ENCODE peak calls at places on chromosome 13, in seven cellular contexts. One of them, this sample, is unnamed.

GRCh38 chr13:95676100-95676774 is 702 bp upstream of the DNAJC3 start:
- DNase-seq in HEK293T: peak
- DNase-seq in COR-L47: peak
- DNase-seq in GOT3: no peak
- DNase-seq in ELR: peak
- DNase-seq in memory B cell: no peak
- DNase-seq in left ventricle myocardium inferior: no peak
- DNase-seq in this sample: no peak

GRCh38 chr13:90008707-90009149 is 1338.8 kb upstream of the MIR17HG start:
- DNase-seq in left ventricle myocardium inferior: no peak
- DNase-seq in ELR: peak
- DNase-seq in COR-L47: no peak
- DNase-seq in GOT3: no peak
- DNase-seq in HEK293T: no peak
- DNase-seq in memory B cell: no peak
- DNase-seq in this sample: no peak

GRCh38 chr13:94280357-94280756 is 199.1 kb downstream of the DCT start:
- DNase-seq in memory B cell: no peak
- DNase-seq in left ventricle myocardium inferior: no peak
- DNase-seq in HEK293T: no peak
- DNase-seq in ELR: peak
- DNase-seq in COR-L47: no peak
- DNase-seq in GOT3: no peak
- DNase-seq in this sample: no peak

GRCh38 chr13:50829896-50830295 is 13.6 kb downstream of the DLEU7 start:
- DNase-seq in ELR: no peak
- DNase-seq in left ventricle myocardium inferior: no peak
- DNase-seq in GOT3: no peak
- DNase-seq in memory B cell: no peak
- DNase-seq in COR-L47: no peak
- DNase-seq in HEK293T: no peak
- DNase-seq in this sample: no peak

GRCh38 chr13:109715902-109716301 is 70.5 kb downstream of the IRS2 start:
- DNase-seq in left ventricle myocardium inferior: no peak
- DNase-seq in memory B cell: no peak
- DNase-seq in COR-L47: no peak
- DNase-seq in GOT3: peak
- DNase-seq in HEK293T: no peak
- DNase-seq in ELR: peak
- DNase-seq in this sample: no peak

GRCh38 chr13:72808917-72809500 is 27.1 kb downstream of the PIBF1 start:
- DNase-seq in ELR: peak
- DNase-seq in COR-L47: peak
- DNase-seq in left ventricle myocardium inferior: no peak
- DNase-seq in memory B cell: no peak
- DNase-seq in HEK293T: peak
- DNase-seq in GOT3: no peak
- DNase-seq in this sample: no peak

GRCh38 chr13:110273254-110273653 is 33.7 kb downstream of the COL4A1 start:
- DNase-seq in ELR: no peak
- DNase-seq in HEK293T: no peak
- DNase-seq in left ventricle myocardium inferior: no peak
- DNase-seq in memory B cell: no peak
- DNase-seq in COR-L47: no peak
- DNase-seq in GOT3: no peak
- DNase-seq in this sample: no peak

GRCh38 chr13:76164290-76164689 is 528.2 kb downstream of the LMO7 start:
- DNase-seq in HEK293T: no peak
- DNase-seq in memory B cell: no peak
- DNase-seq in ELR: no peak
- DNase-seq in GOT3: no peak
- DNase-seq in COR-L47: no peak
- DNase-seq in left ventricle myocardium inferior: no peak
- DNase-seq in this sample: no peak

GRCh38 chr13:20231839-20232555 is at the start of gene GJB6:
- DNase-seq in ELR: no peak
- DNase-seq in HEK293T: no peak
- DNase-seq in GOT3: no peak
- DNase-seq in left ventricle myocardium inferior: no peak
- DNase-seq in COR-L47: peak
- DNase-seq in memory B cell: no peak
- DNase-seq in this sample: no peak

GRCh38 chr13:28097503-28097902 is 2.9 kb downstream of the FLT3 start:
- DNase-seq in GOT3: no peak
- DNase-seq in memory B cell: no peak
- DNase-seq in HEK293T: no peak
- DNase-seq in ELR: peak
- DNase-seq in left ventricle myocardium inferior: no peak
- DNase-seq in COR-L47: no peak
- DNase-seq in this sample: no peak

GRCh38 chr13:110306340-110306959 is 507 bp downstream of the COL4A1 start:
- DNase-seq in ELR: peak
- DNase-seq in left ventricle myocardium inferior: no peak
- DNase-seq in memory B cell: no peak
- DNase-seq in HEK293T: no peak
- DNase-seq in GOT3: no peak
- DNase-seq in COR-L47: no peak
- DNase-seq in this sample: no peak

GRCh38 chr13:32314968-32315254 is 252 bp downstream of the ZAR1L start:
- DNase-seq in GOT3: no peak
- DNase-seq in ELR: peak
- DNase-seq in memory B cell: no peak
- DNase-seq in HEK293T: peak
- DNase-seq in COR-L47: peak
- DNase-seq in left ventricle myocardium inferior: no peak
- DNase-seq in this sample: no peak

GRCh38 chr13:46595136-46595917 is 42.4 kb downstream of the LRCH1 start:
- DNase-seq in memory B cell: no peak
- DNase-seq in ELR: peak
- DNase-seq in COR-L47: no peak
- DNase-seq in left ventricle myocardium inferior: no peak
- DNase-seq in HEK293T: no peak
- DNase-seq in GOT3: no peak
- DNase-seq in this sample: no peak

GRCh38 chr13:50140742-50141659 is 125.8 kb downstream of the KCNRG start:
- DNase-seq in HEK293T: no peak
- DNase-seq in memory B cell: no peak
- DNase-seq in COR-L47: no peak
- DNase-seq in GOT3: no peak
- DNase-seq in left ventricle myocardium inferior: no peak
- DNase-seq in ELR: no peak
- DNase-seq in this sample: no peak

GRCh38 chr13:80430561-80430960 is 89.6 kb upstream of the SPRY2 start:
- DNase-seq in memory B cell: no peak
- DNase-seq in HEK293T: no peak
- DNase-seq in GOT3: no peak
- DNase-seq in ELR: peak
- DNase-seq in left ventricle myocardium inferior: no peak
- DNase-seq in COR-L47: no peak
- DNase-seq in this sample: no peak

GRCh38 chr13:79786176-79786575 is 305.2 kb downstream of the NDFIP2 start:
- DNase-seq in ELR: no peak
- DNase-seq in GOT3: no peak
- DNase-seq in memory B cell: no peak
- DNase-seq in HEK293T: no peak
- DNase-seq in COR-L47: no peak
- DNase-seq in left ventricle myocardium inferior: no peak
- DNase-seq in this sample: no peak

GRCh38 chr13:77298403-77298802 is 28.5 kb downstream of the MYCBP2 start:
- DNase-seq in GOT3: no peak
- DNase-seq in HEK293T: no peak
- DNase-seq in memory B cell: no peak
- DNase-seq in left ventricle myocardium inferior: no peak
- DNase-seq in COR-L47: no peak
- DNase-seq in ELR: no peak
- DNase-seq in this sample: no peak

GRCh38 chr13:51026016-51026415 is 85.1 kb downstream of the C13orf42 start:
- DNase-seq in COR-L47: no peak
- DNase-seq in memory B cell: no peak
- DNase-seq in HEK293T: no peak
- DNase-seq in ELR: no peak
- DNase-seq in GOT3: no peak
- DNase-seq in left ventricle myocardium inferior: no peak
- DNase-seq in this sample: no peak

GRCh38 chr13:70203661-70204229 is 95.5 kb upstream of the KLHL1 start:
- DNase-seq in memory B cell: no peak
- DNase-seq in ELR: peak
- DNase-seq in COR-L47: peak
- DNase-seq in left ventricle myocardium inferior: no peak
- DNase-seq in HEK293T: no peak
- DNase-seq in GOT3: no peak
- DNase-seq in this sample: no peak

GRCh38 chr13:25051065-25051464 is 44.9 kb upstream of the PABPC3 start:
- DNase-seq in ELR: no peak
- DNase-seq in memory B cell: no peak
- DNase-seq in HEK293T: no peak
- DNase-seq in left ventricle myocardium inferior: no peak
- DNase-seq in COR-L47: no peak
- DNase-seq in GOT3: no peak
- DNase-seq in this sample: no peak

GRCh38 chr13:79867248-79867647 is 386.3 kb downstream of the NDFIP2 start:
- DNase-seq in GOT3: no peak
- DNase-seq in COR-L47: no peak
- DNase-seq in left ventricle myocardium inferior: no peak
- DNase-seq in memory B cell: no peak
- DNase-seq in ELR: peak
- DNase-seq in HEK293T: no peak
- DNase-seq in this sample: no peak

GRCh38 chr13:112754281-112755025 is 64.6 kb downstream of the ATP11A start:
- DNase-seq in HEK293T: no peak
- DNase-seq in COR-L47: no peak
- DNase-seq in ELR: no peak
- DNase-seq in left ventricle myocardium inferior: no peak
- DNase-seq in GOT3: no peak
- DNase-seq in memory B cell: no peak
- DNase-seq in this sample: no peak

GRCh38 chr13:113920606-113921306 is 53.1 kb downstream of the C13orf46 start:
- DNase-seq in COR-L47: no peak
- DNase-seq in ELR: no peak
- DNase-seq in GOT3: no peak
- DNase-seq in memory B cell: no peak
- DNase-seq in HEK293T: no peak
- DNase-seq in left ventricle myocardium inferior: no peak
- DNase-seq in this sample: no peak